ENCODE peak calls at places on chromosomes 1 and 21, in nine cellular contexts. L is iris pigment epithelial cell; S is NCI-H524 treated with DMSO at 0.1 percent for 48 hours; I is stimulated activated CD8-positive, alpha-beta memory T cell treated with anti-CD3 and anti-CD28 coated beads, Interleukin-2, amount 100 ng/mL, for 1 hour; G is activated naive CD8-positive, alpha-beta T cell treated with anti-CD3 and anti-CD28 coated beads, Interleukin-2, amount 50 U/mL, for 24 hours; F is GM12891; M is epithelial cell of esophagus; B is amygdala; Y is skeletal muscle cell. R is an unnamed sample.

GRCh38 chr1:36286802-36287201 is 19.4 kb upstream of the SH3D21 start:
- DNase-seq in I (no peak), M (no peak), L (no peak), G (no peak), F (no peak), S (no peak), B (no peak), Y (no peak), R (no peak)

GRCh38 chr1:12338017-12338416 is 108.2 kb downstream of the VPS13D start:
- DNase-seq in G (no peak), L (no peak), S (no peak), B (no peak), F (no peak), Y (no peak), M (no peak), I (no peak), R (no peak)

GRCh38 chr1:33047290-33047689 is 10.6 kb upstream of the AK2 start:
- DNase-seq in M (no peak), G (no peak), F (no peak), B (no peak), L (no peak), I (no peak), S (no peak), Y (no peak), R (no peak)

GRCh38 chr1:154206212-154206611 is at the start of gene CFAP141:
- DNase-seq in M (peak; percentile 32), G (peak; percentile 24), S (no peak), I (no peak), Y (no peak), F (no peak), B (no peak), L (peak; percentile 59), R (no peak)

GRCh38 chr1:187763465-187763864 is 934.7 kb downstream of the PLA2G4A start:
- DNase-seq in M (no peak), G (no peak), L (no peak), B (no peak), I (no peak), S (no peak), F (no peak), Y (no peak), R (no peak)

GRCh38 chr1:227953022-227953412 is 5.3 kb upstream of the WNT9A start:
- DNase-seq in F (no peak), I (no peak), S (no peak), B (no peak), Y (no peak), M (no peak), L (no peak), G (no peak), R (no peak)

GRCh38 chr1:41319803-41320711 is 41.2 kb upstream of the FOXO6 start:
- DNase-seq in L (no peak), I (no peak), F (no peak), B (no peak), M (no peak), Y (no peak), S (peak; percentile 86), G (no peak), R (no peak)

GRCh38 chr1:59096501-59096900 is 200.4 kb upstream of the FGGY start:
- DNase-seq in G (no peak), F (no peak), L (no peak), Y (no peak), M (no peak), B (no peak), I (no peak), S (no peak), R (no peak)

GRCh38 chr1:44464361-44464760 is 59.3 kb downstream of the RNF220 start:
- DNase-seq in L (no peak), M (no peak), S (no peak), I (no peak), F (no peak), G (no peak), B (no peak), Y (no peak), R (no peak)

GRCh38 chr1:77888071-77888428 is 374 bp upstream of the NEXN start:
- DNase-seq in I (no peak), B (no peak), G (no peak), L (peak; percentile 72), F (no peak), S (no peak), M (no peak), Y (peak; percentile 64), R (peak; percentile 7)

GRCh38 chr21:32173106-32173755 is 105.6 kb downstream of the MIS18A start:
- DNase-seq in B (no peak), Y (no peak), M (no peak), L (peak; percentile 3), F (no peak), G (no peak), S (no peak), I (no peak), R (no peak)

GRCh38 chr1:30738040-30738441 is 14.7 kb upstream of the MATN1 start:
- DNase-seq in M (no peak), G (no peak), Y (no peak), F (no peak), L (no peak), I (no peak), S (no peak), B (no peak), R (no peak)

GRCh38 chr1:86207323-86207722 is 50.8 kb upstream of the COL24A1 start:
- DNase-seq in L (peak; percentile 71), Y (peak; percentile 99), I (no peak), M (peak; percentile 87), G (no peak), F (no peak), S (no peak), B (no peak), R (no peak)

GRCh38 chr1:75643460-75643859 is 32.5 kb upstream of the SLC44A5 start:
- DNase-seq in B (no peak), F (no peak), L (no peak), M (no peak), G (no peak), S (no peak), Y (no peak), I (no peak), R (no peak)

GRCh38 chr21:33801424-33802405 is 113.9 kb downstream of the ATP5PO start:
- DNase-seq in Y (peak; percentile 22), M (peak; percentile 99), F (no peak), B (no peak), I (no peak), G (no peak), S (no peak), L (peak; percentile 82), R (no peak)

GRCh38 chr1:167582064-167582463 is 28.5 kb upstream of the CREG1 start:
- DNase-seq in F (no peak), I (no peak), S (no peak), M (no peak), L (no peak), G (no peak), Y (no peak), B (no peak), R (no peak)

GRCh38 chr1:108829498-108829916 is 27.4 kb downstream of the AKNAD1 start:
- DNase-seq in B (no peak), F (no peak), L (peak; percentile 28), M (peak; percentile 47), S (no peak), I (no peak), G (no peak), Y (no peak), R (no peak)